ENCODE peak calls at places on chromosomes 1 and 21, in nine cellular contexts. One of them, this sample, is unnamed.
A peak's percentile ranks its signal among the peaks of the same experiment; 100 is the strongest.

GRCh38 chr1:13583592-13583963 is at the start of gene PDPN:
- DNase-seq in colonic mucosa: peak; percentile 27
- DNase-seq in right atrium auricular region: no peak
- DNase-seq in Calu3: no peak
- DNase-seq in activated B cell treated with CpG ODN at 0.5 μM for 24 hours: no peak
- DNase-seq in psoas muscle: peak; percentile 79
- DNase-seq in dorsolateral prefrontal cortex: no peak
- DNase-seq in IMR-90: no peak
- DNase-seq in body of pancreas: peak; percentile 23
- DNase-seq in this sample: no peak

GRCh38 chr1:228273720-228274451 is 66.0 kb downstream of the OBSCN start:
- DNase-seq in dorsolateral prefrontal cortex: no peak
- DNase-seq in Calu3: no peak
- DNase-seq in psoas muscle: peak; percentile 68
- DNase-seq in right atrium auricular region: no peak
- DNase-seq in body of pancreas: no peak
- DNase-seq in IMR-90: no peak
- DNase-seq in colonic mucosa: no peak
- DNase-seq in activated B cell treated with CpG ODN at 0.5 μM for 24 hours: peak; percentile 10
- DNase-seq in this sample: no peak

GRCh38 chr1:28160677-28161328 is 15.7 kb downstream of the PTAFR start:
- DNase-seq in body of pancreas: no peak
- DNase-seq in IMR-90: peak; percentile 90
- DNase-seq in psoas muscle: peak; percentile 40
- DNase-seq in dorsolateral prefrontal cortex: no peak
- DNase-seq in colonic mucosa: no peak
- DNase-seq in Calu3: no peak
- DNase-seq in activated B cell treated with CpG ODN at 0.5 μM for 24 hours: no peak
- DNase-seq in right atrium auricular region: no peak
- DNase-seq in this sample: no peak

GRCh38 chr1:42420911-42421585 is 34.8 kb downstream of the ZMYND12 start:
- DNase-seq in colonic mucosa: peak; percentile 60
- DNase-seq in Calu3: no peak
- DNase-seq in dorsolateral prefrontal cortex: peak; percentile 72
- DNase-seq in activated B cell treated with CpG ODN at 0.5 μM for 24 hours: no peak
- DNase-seq in psoas muscle: no peak
- DNase-seq in right atrium auricular region: no peak
- DNase-seq in IMR-90: peak; percentile 79
- DNase-seq in body of pancreas: peak; percentile 80
- DNase-seq in this sample: peak; percentile 37

GRCh38 chr1:56566040-56566774 is 13.2 kb downstream of the PLPP3 start:
- DNase-seq in body of pancreas: no peak
- DNase-seq in Calu3: no peak
- DNase-seq in colonic mucosa: no peak
- DNase-seq in right atrium auricular region: no peak
- DNase-seq in IMR-90: no peak
- DNase-seq in dorsolateral prefrontal cortex: no peak
- DNase-seq in activated B cell treated with CpG ODN at 0.5 μM for 24 hours: no peak
- DNase-seq in psoas muscle: no peak
- DNase-seq in this sample: no peak

GRCh38 chr1:243732627-243733026 is 117.4 kb downstream of the AKT3 start:
- DNase-seq in psoas muscle: no peak
- DNase-seq in body of pancreas: no peak
- DNase-seq in Calu3: no peak
- DNase-seq in activated B cell treated with CpG ODN at 0.5 μM for 24 hours: no peak
- DNase-seq in colonic mucosa: no peak
- DNase-seq in IMR-90: no peak
- DNase-seq in right atrium auricular region: no peak
- DNase-seq in dorsolateral prefrontal cortex: no peak
- DNase-seq in this sample: no peak

GRCh38 chr1:53580739-53581475 is 121.7 kb downstream of the DMRTB1 start:
- DNase-seq in Calu3: no peak
- DNase-seq in right atrium auricular region: no peak
- DNase-seq in IMR-90: no peak
- DNase-seq in activated B cell treated with CpG ODN at 0.5 μM for 24 hours: peak; percentile 9
- DNase-seq in dorsolateral prefrontal cortex: no peak
- DNase-seq in colonic mucosa: no peak
- DNase-seq in body of pancreas: peak; percentile 2
- DNase-seq in psoas muscle: no peak
- DNase-seq in this sample: no peak

GRCh38 chr1:97603776-97604175 is 317.1 kb downstream of the DPYD start:
- DNase-seq in body of pancreas: no peak
- DNase-seq in Calu3: no peak
- DNase-seq in right atrium auricular region: no peak
- DNase-seq in colonic mucosa: no peak
- DNase-seq in dorsolateral prefrontal cortex: no peak
- DNase-seq in activated B cell treated with CpG ODN at 0.5 μM for 24 hours: no peak
- DNase-seq in psoas muscle: no peak
- DNase-seq in IMR-90: peak; percentile 67
- DNase-seq in this sample: no peak

GRCh38 chr1:153613406-153613805 is 469 bp upstream of the S100A16 start:
- DNase-seq in IMR-90: no peak
- DNase-seq in psoas muscle: no peak
- DNase-seq in activated B cell treated with CpG ODN at 0.5 μM for 24 hours: no peak
- DNase-seq in Calu3: no peak
- DNase-seq in dorsolateral prefrontal cortex: no peak
- DNase-seq in right atrium auricular region: no peak
- DNase-seq in body of pancreas: no peak
- DNase-seq in colonic mucosa: no peak
- DNase-seq in this sample: no peak

GRCh38 chr1:153614906-153615305 is 1.2 kb downstream of the S100A14 start:
- DNase-seq in IMR-90: no peak
- DNase-seq in right atrium auricular region: no peak
- DNase-seq in psoas muscle: no peak
- DNase-seq in colonic mucosa: no peak
- DNase-seq in Calu3: no peak
- DNase-seq in dorsolateral prefrontal cortex: no peak
- DNase-seq in activated B cell treated with CpG ODN at 0.5 μM for 24 hours: no peak
- DNase-seq in body of pancreas: no peak
- DNase-seq in this sample: no peak

GRCh38 chr1:153612755-153613331 is at the start of gene S100A16:
- DNase-seq in Calu3: peak; percentile 88
- DNase-seq in dorsolateral prefrontal cortex: no peak
- DNase-seq in body of pancreas: peak; percentile 79
- DNase-seq in activated B cell treated with CpG ODN at 0.5 μM for 24 hours: no peak
- DNase-seq in right atrium auricular region: peak; percentile 81
- DNase-seq in psoas muscle: peak; percentile 88
- DNase-seq in colonic mucosa: peak; percentile 96
- DNase-seq in IMR-90: peak; percentile 61
- DNase-seq in this sample: no peak

GRCh38 chr1:153615406-153615805 is 719 bp downstream of the S100A14 start:
- DNase-seq in psoas muscle: no peak
- DNase-seq in activated B cell treated with CpG ODN at 0.5 μM for 24 hours: no peak
- DNase-seq in Calu3: no peak
- DNase-seq in IMR-90: no peak
- DNase-seq in right atrium auricular region: no peak
- DNase-seq in dorsolateral prefrontal cortex: no peak
- DNase-seq in body of pancreas: no peak
- DNase-seq in colonic mucosa: no peak
- DNase-seq in this sample: no peak

GRCh38 chr1:153614189-153614900 is 1.4 kb upstream of the S100A16 start:
- DNase-seq in body of pancreas: no peak
- DNase-seq in IMR-90: no peak
- DNase-seq in psoas muscle: no peak
- DNase-seq in dorsolateral prefrontal cortex: no peak
- DNase-seq in colonic mucosa: no peak
- DNase-seq in right atrium auricular region: no peak
- DNase-seq in Calu3: no peak
- DNase-seq in activated B cell treated with CpG ODN at 0.5 μM for 24 hours: no peak
- DNase-seq in this sample: no peak
- TF ChIP-seq CTCF in body of pancreas: no peak
- TF ChIP-seq CTCF in IMR-90: no peak
- TF ChIP-seq CTCF in psoas muscle: no peak
- TF ChIP-seq CTCF in dorsolateral prefrontal cortex: no peak
- TF ChIP-seq CTCF in colonic mucosa: no peak
- TF ChIP-seq CTCF in right atrium auricular region: no peak
- TF ChIP-seq CTCF in Calu3: no peak
- TF ChIP-seq CTCF in activated B cell treated with CpG ODN at 0.5 μM for 24 hours: no peak
- TF ChIP-seq CTCF in this sample: no peak

GRCh38 chr21:40139636-40140035 is 272.4 kb downstream of the PCP4 start:
- DNase-seq in right atrium auricular region: no peak
- DNase-seq in body of pancreas: no peak
- DNase-seq in psoas muscle: no peak
- DNase-seq in Calu3: no peak
- DNase-seq in dorsolateral prefrontal cortex: no peak
- DNase-seq in activated B cell treated with CpG ODN at 0.5 μM for 24 hours: no peak
- DNase-seq in colonic mucosa: no peak
- DNase-seq in IMR-90: no peak
- DNase-seq in this sample: no peak

GRCh38 chr21:40146201-40146890 is 279.1 kb downstream of the PCP4 start:
- DNase-seq in IMR-90: no peak
- DNase-seq in activated B cell treated with CpG ODN at 0.5 μM for 24 hours: no peak
- DNase-seq in Calu3: no peak
- DNase-seq in dorsolateral prefrontal cortex: no peak
- DNase-seq in right atrium auricular region: no peak
- DNase-seq in body of pancreas: no peak
- DNase-seq in psoas muscle: no peak
- DNase-seq in colonic mucosa: no peak
- DNase-seq in this sample: no peak

GRCh38 chr21:40141621-40142020 is 274.4 kb downstream of the PCP4 start:
- DNase-seq in psoas muscle: no peak
- DNase-seq in activated B cell treated with CpG ODN at 0.5 μM for 24 hours: no peak
- DNase-seq in Calu3: no peak
- DNase-seq in body of pancreas: no peak
- DNase-seq in IMR-90: no peak
- DNase-seq in colonic mucosa: no peak
- DNase-seq in right atrium auricular region: no peak
- DNase-seq in dorsolateral prefrontal cortex: no peak
- DNase-seq in this sample: no peak

GRCh38 chr21:40140675-40141074 is 273.4 kb downstream of the PCP4 start:
- DNase-seq in body of pancreas: no peak
- DNase-seq in colonic mucosa: no peak
- DNase-seq in dorsolateral prefrontal cortex: no peak
- DNase-seq in activated B cell treated with CpG ODN at 0.5 μM for 24 hours: no peak
- DNase-seq in right atrium auricular region: no peak
- DNase-seq in Calu3: no peak
- DNase-seq in IMR-90: no peak
- DNase-seq in psoas muscle: no peak
- DNase-seq in this sample: no peak

DNA sequence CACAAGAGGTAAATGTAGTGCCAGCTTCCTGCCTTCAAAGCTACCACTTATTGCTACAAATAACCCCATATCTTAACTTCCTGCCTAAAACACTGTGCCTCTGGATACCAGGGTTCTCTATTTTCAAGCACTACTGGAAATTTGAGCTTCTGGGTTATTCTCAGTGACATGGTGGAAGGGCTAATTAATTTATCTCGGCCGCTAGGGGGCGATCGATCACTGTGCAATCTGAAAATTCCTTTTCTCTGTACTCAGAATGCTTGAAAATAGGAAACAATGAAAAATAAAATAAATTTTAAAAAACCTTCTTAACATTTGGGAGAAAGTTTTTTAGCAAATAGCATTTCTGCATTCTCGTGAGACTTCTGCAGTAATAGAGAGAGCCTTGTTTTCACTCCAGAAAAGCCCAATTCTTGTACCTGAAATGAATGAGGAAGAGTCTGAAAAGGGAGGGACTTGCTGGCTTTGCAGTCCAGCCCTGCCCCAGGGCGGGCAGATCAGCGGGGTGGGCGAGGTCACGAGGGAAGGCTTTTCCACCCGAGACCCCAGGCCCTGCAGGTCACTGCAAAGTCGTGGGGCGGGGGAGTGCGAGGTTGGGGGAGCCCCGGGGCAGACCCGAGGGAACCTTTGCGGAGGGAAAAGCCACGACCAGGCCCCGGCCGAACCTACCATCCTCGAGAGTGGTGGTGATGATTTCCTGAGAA is 276.7 kb downstream of the PCP4 start:
- DNase-seq in activated B cell treated with CpG ODN at 0.5 μM for 24 hours: no peak
- DNase-seq in psoas muscle: no peak
- DNase-seq in colonic mucosa: peak; percentile 43
- DNase-seq in IMR-90: peak; percentile 18
- DNase-seq in Calu3: peak; percentile 38
- DNase-seq in right atrium auricular region: peak; percentile 65
- DNase-seq in body of pancreas: peak; percentile 60
- DNase-seq in dorsolateral prefrontal cortex: peak; percentile 81
- DNase-seq in this sample: no peak
- TF ChIP-seq CTCF in activated B cell treated with CpG ODN at 0.5 μM for 24 hours: no peak
- TF ChIP-seq CTCF in psoas muscle: peak; percentile 54
- TF ChIP-seq CTCF in colonic mucosa: peak; percentile 76
- TF ChIP-seq CTCF in IMR-90: peak; percentile 63
- TF ChIP-seq CTCF in Calu3: peak; percentile 10
- TF ChIP-seq CTCF in right atrium auricular region: peak; percentile 73
- TF ChIP-seq CTCF in body of pancreas: peak; percentile 69
- TF ChIP-seq CTCF in dorsolateral prefrontal cortex: peak; percentile 87
- TF ChIP-seq CTCF in this sample: peak; percentile 47

DNA sequence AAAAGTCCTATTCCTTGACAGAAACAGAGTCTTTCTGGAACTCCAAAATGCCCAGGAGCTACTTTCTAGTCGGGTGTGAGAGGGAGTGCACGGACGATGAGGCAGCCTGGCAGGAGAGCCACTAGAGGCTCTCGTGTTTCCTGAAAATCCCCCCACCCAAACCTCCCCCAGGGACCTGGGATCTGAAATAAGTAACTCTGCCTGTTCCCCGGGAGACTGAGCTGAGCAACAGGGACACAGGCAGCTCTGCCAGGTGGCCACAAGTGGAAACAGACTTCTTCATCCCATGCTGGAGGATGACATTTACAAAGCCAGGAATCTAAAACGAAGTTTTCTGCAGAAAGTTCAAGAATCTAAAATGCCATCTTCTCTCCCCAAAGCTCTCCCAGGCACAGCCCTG is 77.1 kb downstream of the ITPKB start:
- DNase-seq in IMR-90: peak; percentile 48
- DNase-seq in activated B cell treated with CpG ODN at 0.5 μM for 24 hours: no peak
- DNase-seq in body of pancreas: no peak
- DNase-seq in psoas muscle: peak; percentile 43
- DNase-seq in colonic mucosa: no peak
- DNase-seq in right atrium auricular region: no peak
- DNase-seq in dorsolateral prefrontal cortex: no peak
- DNase-seq in Calu3: no peak
- DNase-seq in this sample: no peak
- TF ChIP-seq CTCF in IMR-90: no peak
- TF ChIP-seq CTCF in activated B cell treated with CpG ODN at 0.5 μM for 24 hours: no peak
- TF ChIP-seq CTCF in body of pancreas: no peak
- TF ChIP-seq CTCF in psoas muscle: no peak
- TF ChIP-seq CTCF in colonic mucosa: no peak
- TF ChIP-seq CTCF in right atrium auricular region: no peak
- TF ChIP-seq CTCF in dorsolateral prefrontal cortex: no peak
- TF ChIP-seq CTCF in Calu3: no peak
- TF ChIP-seq CTCF in this sample: peak; percentile 30

GRCh38 chr1:50879137-50879536 is 80.9 kb downstream of the FAF1 start:
- DNase-seq in body of pancreas: no peak
- DNase-seq in colonic mucosa: no peak
- DNase-seq in psoas muscle: no peak
- DNase-seq in Calu3: no peak
- DNase-seq in dorsolateral prefrontal cortex: no peak
- DNase-seq in activated B cell treated with CpG ODN at 0.5 μM for 24 hours: no peak
- DNase-seq in right atrium auricular region: no peak
- DNase-seq in IMR-90: no peak
- DNase-seq in this sample: no peak

GRCh38 chr1:50878434-50878833 is 81.6 kb downstream of the FAF1 start:
- DNase-seq in dorsolateral prefrontal cortex: no peak
- DNase-seq in IMR-90: no peak
- DNase-seq in colonic mucosa: no peak
- DNase-seq in right atrium auricular region: no peak
- DNase-seq in activated B cell treated with CpG ODN at 0.5 μM for 24 hours: no peak
- DNase-seq in Calu3: no peak
- DNase-seq in psoas muscle: no peak
- DNase-seq in body of pancreas: no peak
- DNase-seq in this sample: no peak

DNA sequence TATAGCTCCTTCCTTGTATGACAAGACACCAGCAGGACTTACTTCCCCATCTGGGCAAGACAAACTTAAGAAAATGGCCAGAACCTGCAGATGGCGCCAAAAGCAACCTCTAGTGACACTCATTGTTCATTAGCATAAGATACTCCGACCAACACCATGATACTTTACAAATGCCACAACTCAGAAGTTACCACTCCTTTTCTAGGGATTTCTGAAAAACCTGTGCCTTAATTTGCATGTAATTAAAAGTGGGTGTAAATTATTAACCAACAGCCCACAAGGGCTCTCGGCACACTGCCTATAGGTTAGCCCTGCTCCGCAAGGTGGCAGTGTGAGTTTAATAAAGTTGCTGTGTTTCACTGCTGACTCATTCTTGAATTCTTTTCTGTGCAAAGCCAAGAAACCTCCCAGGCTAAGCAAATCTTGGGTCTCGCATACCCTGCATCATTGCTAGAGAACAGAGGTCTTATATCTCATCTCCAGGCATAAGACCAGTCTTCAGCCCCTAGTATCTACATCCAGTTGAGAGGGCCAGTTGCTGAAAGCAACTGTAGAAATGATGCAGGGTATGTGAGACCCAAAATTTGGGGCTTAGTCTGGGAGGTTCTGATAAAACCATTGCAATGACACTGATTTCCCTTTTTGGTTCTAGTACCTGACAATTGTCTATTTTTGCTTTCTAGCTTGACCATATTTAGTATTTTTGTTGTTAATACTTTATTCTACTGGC is 86.4 kb downstream of the FAF1 start:
- DNase-seq in Calu3: peak; percentile 80
- DNase-seq in body of pancreas: peak; percentile 62
- DNase-seq in right atrium auricular region: peak; percentile 68
- DNase-seq in psoas muscle: no peak
- DNase-seq in activated B cell treated with CpG ODN at 0.5 μM for 24 hours: peak; percentile 46
- DNase-seq in dorsolateral prefrontal cortex: peak; percentile 30
- DNase-seq in IMR-90: peak; percentile 37
- DNase-seq in colonic mucosa: peak; percentile 86
- DNase-seq in this sample: no peak
- TF ChIP-seq CTCF in Calu3: peak; percentile 87
- TF ChIP-seq CTCF in body of pancreas: peak; percentile 67
- TF ChIP-seq CTCF in right atrium auricular region: no peak
- TF ChIP-seq CTCF in psoas muscle: peak; percentile 40
- TF ChIP-seq CTCF in activated B cell treated with CpG ODN at 0.5 μM for 24 hours: peak; percentile 87
- TF ChIP-seq CTCF in dorsolateral prefrontal cortex: peak; percentile 43
- TF ChIP-seq CTCF in IMR-90: peak; percentile 29
- TF ChIP-seq CTCF in colonic mucosa: peak; percentile 42
- TF ChIP-seq CTCF in this sample: peak; percentile 38